ENCODE peak calls at places on chromosomes 2 and 18, in six cellular contexts. C, H, O, V, F and W are unnamed samples.

GRCh38 chr18:45783097-45784075 is 42.1 kb upstream of the SIGLEC15 start:
- DNase-seq in C (peak; percentile 51), O (no peak), V (no peak), F (peak; percentile 55), H (no peak), W (no peak)

GRCh38 chr2:182432051-182432450 is 5.2 kb upstream of the PDE1A start:
- DNase-seq in O (no peak), H (no peak), C (no peak), F (no peak), V (no peak), W (no peak)

GRCh38 chr2:195343942-195344530 is 313.0 kb upstream of the SLC39A10 start:
- DNase-seq in F (peak; percentile 57), V (no peak), C (peak; percentile 39), O (no peak), H (no peak), W (no peak)

GRCh38 chr2:221606369-221606768 is 34.3 kb upstream of the EPHA4 start:
- DNase-seq in O (no peak), V (no peak), F (no peak), C (no peak), H (no peak), W (no peak)

GRCh38 chr18:29004921-29005320 is 828.0 kb upstream of the CDH2 start:
- DNase-seq in C (no peak), F (no peak), V (no peak), H (no peak), O (no peak), W (no peak)

GRCh38 chr2:237097911-237098702 is 12.4 kb downstream of the COPS8 start:
- DNase-seq in V (no peak), F (peak; percentile 99), O (no peak), H (no peak), C (peak; percentile 78), W (peak; percentile 58)

GRCh38 chr18:62925031-62925688 is 209.8 kb downstream of the PHLPP1 start:
- DNase-seq in C (no peak), H (no peak), O (no peak), V (no peak), F (peak; percentile 43), W (peak; percentile 69)

GRCh38 chr2:86038291-86039081 is 67.2 kb downstream of the POLR1A start:
- DNase-seq in O (no peak), H (peak; percentile 29), F (peak; percentile 48), V (no peak), C (peak; percentile 51), W (no peak)

GRCh38 chr2:75100011-75100680 is 99.2 kb downstream of the TACR1 start:
- DNase-seq in C (peak; percentile 68), V (no peak), H (no peak), F (peak; percentile 42), O (no peak), W (peak; percentile 42)

GRCh38 chr2:184597571-184597980 is 753 bp upstream of the ZNF804A start:
- DNase-seq in F (peak; percentile 31), H (no peak), C (no peak), V (no peak), O (peak; percentile 38), W (no peak)

GRCh38 chr2:181051861-181052522 is 71.6 kb downstream of the UBE2E3 start:
- DNase-seq in O (no peak), H (no peak), F (no peak), C (no peak), V (no peak), W (no peak)

GRCh38 chr2:170088776-170089175 is 89.2 kb upstream of the MYO3B start:
- DNase-seq in H (no peak), F (no peak), C (peak; percentile 3), O (no peak), V (no peak), W (no peak)

GRCh38 chr2:230774348-230774951 is 61.8 kb downstream of the CAB39 start:
- DNase-seq in F (peak; percentile 92), O (no peak), C (peak; percentile 59), V (no peak), H (no peak), W (no peak)

GRCh38 chr18:59265246-59266018 is 7.8 kb downstream of the RAX start:
- DNase-seq in V (no peak), F (no peak), C (no peak), O (no peak), H (no peak), W (no peak)

GRCh38 chr2:219331560-219332213 is 857 bp downstream of the RESP18 start:
- DNase-seq in F (peak; percentile 26), V (no peak), C (no peak), H (no peak), O (peak; percentile 64), W (no peak)

GRCh38 chr2:217650716-217651360 is 352.0 kb downstream of the TNS1 start:
- DNase-seq in H (peak; percentile 29), F (peak; percentile 78), C (peak; percentile 48), V (no peak), O (no peak), W (no peak)

GRCh38 chr2:3209258-3209657 is 168.4 kb downstream of the EIPR1 start:
- DNase-seq in C (no peak), V (no peak), O (no peak), H (no peak), F (no peak), W (no peak)

GRCh38 chr2:120224256-120224655 is 1.1 kb upstream of the TMEM185B start:
- DNase-seq in H (no peak), C (no peak), V (no peak), O (peak; percentile 45), F (no peak), W (no peak)

GRCh38 chr2:217106650-217107014 is 246.8 kb upstream of the TNP1 start:
- DNase-seq in H (no peak), O (no peak), V (no peak), F (peak; percentile 60), C (no peak), W (no peak)

GRCh38 chr2:224178085-224178484 is 139.0 kb upstream of the SERPINE2 start:
- DNase-seq in C (no peak), F (no peak), H (no peak), V (no peak), O (no peak), W (peak; percentile 22)

GRCh38 chr18:79507076-79507545 is 111.4 kb downstream of the NFATC1 start:
- DNase-seq in O (peak; percentile 81), C (no peak), F (peak; percentile 59), V (no peak), H (peak; percentile 31), W (no peak)

GRCh38 chr2:127051116-127051779 is 55.7 kb downstream of the BIN1 start:
- DNase-seq in V (no peak), F (no peak), C (no peak), O (peak; percentile 81), H (no peak), W (no peak)

GRCh38 chr2:120161190-120161589 is 62.0 kb downstream of the TMEM185B start:
- DNase-seq in O (no peak), V (no peak), F (peak; percentile 68), H (no peak), C (no peak), W (no peak)

GRCh38 chr18:54235871-54236270 is 11.4 kb upstream of the MBD2 start:
- DNase-seq in O (no peak), F (peak; percentile 62), C (no peak), H (no peak), V (peak; percentile 64), W (no peak)

GRCh38 chr18:13447621-13448020 is 229.1 kb downstream of the LDLRAD4 start:
- DNase-seq in C (peak; percentile 79), H (no peak), O (peak; percentile 82), F (peak; percentile 45), V (no peak), W (peak; percentile 75)

GRCh38 chr18:46623541-46623940 is 33.5 kb downstream of the LOXHD1 start:
- DNase-seq in O (no peak), C (no peak), H (no peak), V (no peak), F (no peak), W (no peak)

GRCh38 chr2:239266436-239266770 is 134.4 kb downstream of the HDAC4 start:
- DNase-seq in H (no peak), F (no peak), V (no peak), C (no peak), O (no peak), W (no peak)

GRCh38 chr2:96359310-96359709 is 23.7 kb downstream of the NCAPH start:
- DNase-seq in O (no peak), H (no peak), V (no peak), C (no peak), F (no peak), W (no peak)

GRCh38 chr2:238069021-238069709 is 8.4 kb downstream of the SCLY start:
- DNase-seq in C (no peak), H (no peak), O (no peak), F (no peak), V (no peak), W (no peak)

GRCh38 chr2:191638079-191638801 is 39.7 kb upstream of the NABP1 start:
- DNase-seq in C (no peak), V (peak; percentile 81), F (no peak), H (peak; percentile 35), O (no peak), W (no peak)

GRCh38 chr2:220215785-220216184 is 588.4 kb downstream of the SLC4A3 start:
- DNase-seq in F (no peak), C (no peak), O (no peak), H (no peak), V (no peak), W (no peak)

GRCh38 chr18:11021477-11021876 is 127.9 kb downstream of the PIEZO2 start:
- DNase-seq in H (no peak), F (no peak), O (no peak), C (no peak), V (no peak), W (no peak)

GRCh38 chr18:42290318-42291307 is 335.6 kb downstream of the PIK3C3 start:
- DNase-seq in F (no peak), H (no peak), V (no peak), C (no peak), O (no peak), W (no peak)

GRCh38 chr18:61653823-61654551 is 238.8 kb downstream of the RNF152 start:
- DNase-seq in F (no peak), V (no peak), H (no peak), C (no peak), O (no peak), W (no peak)
- TF ChIP-seq CTCF in F (no peak), V (no peak), H (no peak), C (no peak), O (no peak), W (no peak)

DNA sequence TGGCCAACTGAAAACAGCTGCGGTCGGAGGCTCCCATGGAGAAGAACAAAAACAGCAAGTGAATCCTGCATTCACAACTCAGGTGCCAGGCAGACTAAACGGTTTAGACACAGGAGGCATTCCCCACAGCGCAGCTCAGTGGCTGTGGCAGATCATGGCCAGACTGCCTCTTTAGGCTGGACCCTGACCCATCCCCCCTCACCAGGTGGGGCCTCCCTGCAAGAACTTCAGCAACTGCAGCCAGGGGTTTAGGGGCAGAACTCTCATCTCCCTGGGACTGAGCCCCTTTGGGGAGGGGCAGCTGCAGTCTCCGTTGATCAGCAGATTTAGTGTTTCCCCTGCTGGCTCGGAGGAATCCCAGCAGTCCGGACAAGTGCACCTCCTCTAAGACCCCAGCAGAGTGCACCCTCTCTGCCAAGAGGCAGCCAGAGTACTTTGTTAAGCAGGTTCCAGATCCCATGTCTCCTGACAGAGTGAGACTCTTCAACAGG is 346.7 kb downstream of the SS18 start:
- DNase-seq in F (no peak), C (no peak), O (no peak), V (no peak), H (no peak), W (no peak)
- TF ChIP-seq CTCF in F (no peak), C (no peak), O (no peak), V (no peak), H (no peak), W (no peak)

GRCh38 chr2:68196120-68196716 is 38.5 kb downstream of the PNO1 start:
- DNase-seq in C (no peak), O (no peak), H (peak; percentile 55), F (peak; percentile 80), V (no peak), W (no peak)
- TF ChIP-seq CTCF in C (peak; percentile 40), O (peak; percentile 84), H (peak; percentile 69), F (peak; percentile 70), V (peak; percentile 23), W (peak; percentile 72)

GRCh38 chr2:155792666-155793065 is 539.9 kb downstream of the NR4A2 start:
- DNase-seq in V (no peak), H (no peak), C (no peak), O (no peak), F (no peak), W (no peak)
- TF ChIP-seq CTCF in V (no peak), H (no peak), C (no peak), O (no peak), F (no peak), W (no peak)